ENCODE peak calls at places on chromosomes 13 and 19, in four cellular contexts. A is ELR; Z is CD4-positive, alpha-beta memory T cell; U is cardiac fibroblast. J is an unnamed sample.

GRCh38 chr13:111480976-111481375 is 160.5 kb downstream of the TEX29 start:
- DNase-seq in A (no peak), Z (no peak), U (no peak), J (no peak)

GRCh38 chr19:4390017-4390861 is 10.1 kb downstream of the SH3GL1 start:
- DNase-seq in A (peak; percentile 32), Z (no peak), U (peak; percentile 66), J (no peak)

GRCh38 chr13:48131481-48131992 is 36.6 kb upstream of the MED4 start:
- DNase-seq in A (no peak), Z (no peak), U (no peak), J (no peak)

GRCh38 chr19:29672933-29673336 is 7.7 kb downstream of the PLEKHF1 start:
- DNase-seq in A (no peak), Z (peak; percentile 88), U (no peak), J (no peak)

GRCh38 chr13:43293986-43294880 is 270.8 kb downstream of the DNAJC15 start:
- DNase-seq in A (peak; percentile 46), Z (no peak), U (peak; percentile 21), J (no peak)

GRCh38 chr13:60114499-60115028 is 49.2 kb downstream of the DIAPH3 start:
- DNase-seq in A (no peak), Z (no peak), U (no peak), J (no peak)

GRCh38 chr13:113860051-113860471 is 3.8 kb downstream of the GAS6 start:
- DNase-seq in A (no peak), Z (no peak), U (no peak), J (no peak)

GRCh38 chr19:37926255-37926654 is 19.2 kb downstream of the SIPA1L3 start:
- DNase-seq in A (no peak), Z (no peak), U (no peak), J (no peak)

GRCh38 chr19:23314505-23315241 is 64.5 kb upstream of the ZNF724 start:
- DNase-seq in A (no peak), Z (no peak), U (no peak), J (no peak)

GRCh38 chr13:72651196-72651595 is 76.2 kb downstream of the MZT1 start:
- DNase-seq in A (peak; percentile 15), Z (no peak), U (peak; percentile 5), J (no peak)

GRCh38 chr13:82571653-82572052 is 1310.6 kb downstream of the SLITRK1 start:
- DNase-seq in A (peak; percentile 46), Z (no peak), U (no peak), J (no peak)

GRCh38 chr19:1747285-1748114 is 5.8 kb upstream of the ONECUT3 start:
- DNase-seq in A (peak; percentile 94), Z (no peak), U (peak; percentile 94), J (peak; percentile 63)

GRCh38 chr13:95296326-95296939 is 4.8 kb downstream of the ABCC4 start:
- DNase-seq in A (peak; percentile 56), Z (peak; percentile 11), U (peak; percentile 29), J (peak; percentile 44)

GRCh38 chr13:112052213-112052612 is 14.7 kb upstream of the SOX1 start:
- DNase-seq in A (no peak), Z (no peak), U (no peak), J (no peak)

GRCh38 chr19:42270346-42271044 is 1.4 kb downstream of the CIC start:
- DNase-seq in A (peak; percentile 88), Z (peak; percentile 72), U (peak; percentile 84), J (peak; percentile 83)

GRCh38 chr19:19628499-19629134 is 597 bp upstream of the LPAR2 start:
- DNase-seq in A (peak; percentile 72), Z (peak; percentile 31), U (no peak), J (peak; percentile 65)

GRCh38 chr19:13103961-13104847 is 1.5 kb upstream of the LYL1 start:
- DNase-seq in A (no peak), Z (peak; percentile 63), U (no peak), J (no peak)

GRCh38 chr13:48412100-48412556 is 785 bp downstream of the LPAR6 start:
- DNase-seq in A (peak; percentile 45), Z (peak; percentile 40), U (peak; percentile 52), J (peak; percentile 35)

GRCh38 chr13:84430441-84430840 is 548.2 kb upstream of the SLITRK1 start:
- DNase-seq in A (peak; percentile 44), Z (no peak), U (peak; percentile 5), J (peak; percentile 28)

GRCh38 chr13:37741536-37741935 is 128.0 kb downstream of the TRPC4 start:
- DNase-seq in A (no peak), Z (no peak), U (no peak), J (no peak)